ENCODE peak calls at places on chromosomes 6 and 20, in four cellular contexts. P is WERI-Rb-1, Q is BJ, K is endothelial cell of umbilical vein. U is an unnamed sample.

GRCh38 chr6:30782425-30783014 is 38.2 kb upstream of the IER3 start:
- DNase-seq in P (no peak), Q (peak), K (no peak), U (no peak)

GRCh38 chr20:58366016-58366415 is 23.0 kb upstream of the VAPB start:
- DNase-seq in P (peak), Q (no peak), K (no peak), U (no peak)

GRCh38 chr6:15507221-15507620 is 155.6 kb downstream of the DTNBP1 start:
- DNase-seq in P (no peak), Q (no peak), K (no peak), U (no peak)

GRCh38 chr20:32524871-32525501 is 60.1 kb downstream of the NOL4L start:
- DNase-seq in P (no peak), Q (no peak), K (peak), U (no peak)

GRCh38 chr20:36744764-36745191 is 1.1 kb downstream of the NDRG3 start:
- DNase-seq in P (peak), Q (no peak), K (no peak), U (no peak)

GRCh38 chr6:37779111-37779800 is 40.3 kb upstream of the ZFAND3 start:
- DNase-seq in P (no peak), Q (no peak), K (no peak), U (no peak)

GRCh38 chr6:40755749-40756452 is 168.7 kb upstream of the LRFN2 start:
- DNase-seq in P (peak), Q (no peak), K (no peak), U (no peak)

GRCh38 chr6:54053893-54054391 is 57.3 kb upstream of the MLIP start:
- DNase-seq in P (no peak), Q (peak), K (peak), U (peak)

GRCh38 chr6:106134906-106135634 is 48.9 kb downstream of the PRDM1 start:
- DNase-seq in P (no peak), Q (no peak), K (no peak), U (no peak)

GRCh38 chr6:92132446-92132845 is 1286.9 kb downstream of the EPHA7 start:
- DNase-seq in P (no peak), Q (peak), K (no peak), U (no peak)

GRCh38 chr20:47317127-47317895 is 39.2 kb downstream of the ZMYND8 start:
- DNase-seq in P (peak), Q (peak), K (peak), U (peak)

GRCh38 chr6:127053032-127053908 is 65.2 kb upstream of the RSPO3 start:
- DNase-seq in P (no peak), Q (no peak), K (peak), U (no peak)

GRCh38 chr20:5544702-5545101 is 205.5 kb upstream of the SHLD1 start:
- DNase-seq in P (no peak), Q (no peak), K (no peak), U (no peak)

DNA sequence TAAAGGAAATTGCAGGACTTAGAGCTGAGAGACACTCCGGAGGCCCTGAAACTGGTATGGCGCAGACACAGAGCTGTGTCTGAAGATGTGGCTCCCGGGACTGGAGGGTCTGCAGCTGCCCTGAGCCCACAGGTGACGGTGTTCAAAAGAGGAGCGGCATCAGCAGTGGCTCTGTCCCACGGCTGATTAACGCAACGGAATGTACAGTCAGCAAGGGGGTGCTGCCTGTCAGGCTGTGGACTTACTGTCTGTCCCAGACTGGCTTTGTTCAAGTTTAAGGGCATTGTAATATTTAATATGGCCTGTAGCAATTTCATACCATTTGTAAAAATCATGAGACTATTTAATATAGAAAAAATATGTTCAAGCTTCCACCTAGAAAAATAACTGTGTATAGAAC is 228.0 kb upstream of the TAB2 start:
- DNase-seq in P (no peak), Q (no peak), K (no peak), U (no peak)
- TF ChIP-seq CTCF in P (peak), Q (no peak), K (no peak), U (peak)

GRCh38 chr6:35027807-35028206 is 113.3 kb downstream of the TCP11 start:
- DNase-seq in P (no peak), Q (no peak), K (no peak), U (no peak)
- H3K4me3 ChIP-seq in P (no peak), Q (no peak), K (no peak), U (no peak)

DNA sequence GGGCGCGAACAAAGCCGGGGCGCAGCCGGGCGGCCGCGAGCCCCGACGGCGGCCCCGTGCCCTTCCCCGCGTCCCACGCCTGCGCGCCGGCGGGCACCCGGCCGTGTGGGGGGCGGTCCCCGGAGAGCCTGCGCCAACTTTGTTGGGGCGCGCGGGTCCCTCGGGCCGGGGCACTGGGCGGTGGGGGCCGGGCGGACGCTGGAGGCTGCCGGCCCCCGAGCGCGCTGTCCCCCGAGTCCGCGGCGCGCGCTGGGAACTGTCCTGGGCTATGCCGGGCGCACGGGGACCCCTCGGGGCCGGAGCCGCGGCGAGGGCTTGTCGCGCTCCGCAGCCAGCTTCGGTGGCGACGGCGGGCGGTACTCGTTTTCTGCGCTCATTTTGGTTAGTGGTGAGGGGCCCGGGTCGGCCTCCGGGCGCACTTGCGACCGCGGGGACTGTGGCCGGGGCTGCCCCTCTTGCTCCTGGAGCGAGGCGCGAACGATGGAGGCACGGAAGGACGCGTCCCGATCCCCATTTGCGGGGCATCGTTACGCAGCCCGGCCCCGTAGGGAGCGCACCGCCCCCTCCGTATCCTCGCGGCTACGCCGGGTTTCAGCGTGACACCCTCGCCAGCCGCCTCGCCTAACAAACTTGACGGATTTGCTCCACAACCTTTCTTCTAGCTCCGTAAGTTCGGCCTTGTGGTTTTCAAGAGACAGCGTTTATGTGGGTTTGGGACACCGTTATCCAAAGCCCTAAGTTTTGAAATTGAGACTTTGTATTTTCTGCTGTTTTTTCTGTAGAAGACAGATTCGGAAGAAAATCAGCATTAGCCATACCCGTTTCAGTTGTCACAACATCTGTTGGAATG is 632 bp downstream of the SS18L1 start:
- DNase-seq in P (peak), Q (no peak), K (peak), U (no peak)
- TF ChIP-seq CTCF in P (no peak), Q (peak), K (no peak), U (no peak)

DNA sequence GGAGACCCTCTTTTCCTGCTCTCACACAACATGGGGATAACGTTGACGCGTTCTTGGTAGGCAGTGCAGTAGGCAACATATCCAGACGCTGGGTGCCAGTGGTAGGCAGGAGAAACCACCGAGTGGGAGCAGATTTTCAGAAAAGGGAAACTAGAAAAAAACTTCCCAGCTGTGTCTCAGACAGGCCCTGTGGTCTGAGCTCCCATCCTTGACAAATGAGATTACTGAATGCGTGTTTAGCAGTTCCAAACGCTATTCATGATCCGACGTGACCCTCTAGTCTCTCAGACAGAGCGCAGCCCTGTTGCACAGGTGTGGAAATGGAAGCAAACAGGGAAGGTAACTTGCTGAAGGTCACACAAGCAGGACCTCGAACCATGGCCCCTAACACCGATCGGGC is 83.9 kb upstream of the DUSP22 start:
- DNase-seq in P (no peak), Q (no peak), K (no peak), U (no peak)
- H3K4me3 ChIP-seq in P (no peak), Q (no peak), K (no peak), U (no peak)

GRCh38 chr20:50609438-50609989 is 81.8 kb downstream of the RIPOR3 start:
- DNase-seq in P (no peak), Q (no peak), K (no peak), U (no peak)

GRCh38 chr20:50608750-50609104 is 82.6 kb downstream of the RIPOR3 start:
- DNase-seq in P (no peak), Q (no peak), K (no peak), U (no peak)

GRCh38 chr20:50607850-50608749 is 83.2 kb downstream of the RIPOR3 start:
- DNase-seq in P (no peak), Q (no peak), K (no peak), U (no peak)

GRCh38 chr20:50611128-50611810 is 80.1 kb downstream of the RIPOR3 start:
- DNase-seq in P (no peak), Q (no peak), K (no peak), U (no peak)

DNA sequence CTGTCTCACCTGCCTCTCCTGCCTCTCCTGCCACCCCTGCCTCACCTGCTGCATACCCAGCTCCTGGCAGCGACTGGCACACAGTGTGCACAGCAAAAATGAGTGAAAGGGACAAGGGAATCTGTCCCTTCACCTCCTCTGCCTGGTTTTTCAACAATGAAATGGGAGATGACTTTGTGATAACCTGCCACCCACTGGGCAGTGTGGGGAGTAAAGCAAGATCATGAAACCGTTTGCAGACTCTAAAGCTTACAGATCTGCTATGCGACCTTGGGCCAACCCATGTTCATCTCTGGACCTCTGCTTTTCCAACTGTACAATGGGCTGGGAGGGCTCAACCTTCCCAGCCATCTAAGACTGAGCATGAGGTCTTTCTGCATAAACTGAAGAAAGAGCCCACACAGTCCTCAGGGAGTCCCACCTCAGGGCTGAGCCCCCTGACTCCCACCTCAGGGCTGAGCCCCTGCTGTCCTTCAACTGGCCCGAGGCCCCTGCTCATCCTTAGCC is 81.1 kb downstream of the RIPOR3 start:
- DNase-seq in P (no peak), Q (no peak), K (no peak), U (no peak)
- TF ChIP-seq CTCF in P (no peak), Q (peak), K (no peak), U (no peak)

GRCh38 chr6:129607581-129608186 is 102.3 kb downstream of the ARHGAP18 start:
- DNase-seq in P (no peak), Q (no peak), K (no peak), U (no peak)

GRCh38 chr6:129605095-129605494 is 104.9 kb downstream of the ARHGAP18 start:
- DNase-seq in P (no peak), Q (no peak), K (no peak), U (no peak)

GRCh38 chr6:129606664-129607063 is 103.3 kb downstream of the ARHGAP18 start:
- DNase-seq in P (no peak), Q (no peak), K (no peak), U (no peak)

GRCh38 chr6:129604321-129604720 is 105.7 kb downstream of the ARHGAP18 start:
- DNase-seq in P (no peak), Q (no peak), K (no peak), U (no peak)

GRCh38 chr6:129605962-129606361 is 104.0 kb downstream of the ARHGAP18 start:
- DNase-seq in P (no peak), Q (no peak), K (no peak), U (no peak)
- H3K4me3 ChIP-seq in P (no peak), Q (no peak), K (no peak), U (no peak)

U was measured in kidney epithelial cell.